ENCODE peak calls at places on chromosome 9, in four cellular contexts. B, N, L and R are unnamed samples.

GRCh38 chr9:124812401-124813016 is 35.6 kb downstream of the OLFML2A start:
- DNase-seq in B (no peak), N (no peak), L (peak), R (no peak)

GRCh38 chr9:36868591-36869282 is 165.3 kb downstream of the PAX5 start:
- DNase-seq in B (no peak), N (no peak), L (no peak), R (no peak)

GRCh38 chr9:12684923-12685468 is 8.2 kb upstream of the TYRP1 start:
- DNase-seq in B (no peak), N (no peak), L (no peak), R (no peak)

GRCh38 chr9:75197521-75197920 is 109.2 kb downstream of the OSTF1 start:
- DNase-seq in B (no peak), N (no peak), L (no peak), R (no peak)

GRCh38 chr9:117034862-117035261 is 347.8 kb downstream of the TRIM32 start:
- DNase-seq in B (peak), N (no peak), L (no peak), R (no peak)

GRCh38 chr9:36431078-36431477 is 31.0 kb upstream of the RNF38 start:
- DNase-seq in B (no peak), N (no peak), L (no peak), R (no peak)

GRCh38 chr9:77672183-77672582 is 24.1 kb upstream of the GNA14 start:
- DNase-seq in B (no peak), N (no peak), L (no peak), R (no peak)

GRCh38 chr9:105132006-105132405 is 112.4 kb upstream of the SLC44A1 start:
- DNase-seq in B (no peak), N (no peak), L (no peak), R (no peak)

GRCh38 chr9:86843182-86843581 is 104.1 kb downstream of the GAS1 start:
- DNase-seq in B (peak), N (no peak), L (no peak), R (no peak)

GRCh38 chr9:22622823-22623222 is 176.2 kb downstream of the DMRTA1 start:
- DNase-seq in B (no peak), N (no peak), L (no peak), R (no peak)

GRCh38 chr9:100838857-100839256 is 189.7 kb upstream of the PLPPR1 start:
- DNase-seq in B (no peak), N (no peak), L (no peak), R (no peak)

GRCh38 chr9:103304797-103305196 is 309.7 kb downstream of the CYLC2 start:
- DNase-seq in B (no peak), N (no peak), L (no peak), R (no peak)

GRCh38 chr9:26145938-26146337 is 467.7 kb upstream of the TUSC1 start:
- DNase-seq in B (no peak), N (no peak), L (no peak), R (no peak)

GRCh38 chr9:20553750-20554149 is 68.5 kb downstream of the MLLT3 start:
- DNase-seq in B (no peak), N (no peak), L (no peak), R (no peak)

GRCh38 chr9:20550326-20550725 is 72.0 kb downstream of the MLLT3 start:
- DNase-seq in B (no peak), N (no peak), L (no peak), R (no peak)

GRCh38 chr9:20551835-20552234 is 70.5 kb downstream of the MLLT3 start:
- DNase-seq in B (no peak), N (no peak), L (peak), R (no peak)

GRCh38 chr9:20551236-20551635 is 71.1 kb downstream of the MLLT3 start:
- DNase-seq in B (no peak), N (no peak), L (no peak), R (no peak)

GRCh38 chr9:20552874-20553624 is 69.2 kb downstream of the MLLT3 start:
- DNase-seq in B (no peak), N (no peak), L (no peak), R (no peak)
- TF ChIP-seq CTCF in B (peak), N (peak), L (peak), R (no peak)

DNA sequence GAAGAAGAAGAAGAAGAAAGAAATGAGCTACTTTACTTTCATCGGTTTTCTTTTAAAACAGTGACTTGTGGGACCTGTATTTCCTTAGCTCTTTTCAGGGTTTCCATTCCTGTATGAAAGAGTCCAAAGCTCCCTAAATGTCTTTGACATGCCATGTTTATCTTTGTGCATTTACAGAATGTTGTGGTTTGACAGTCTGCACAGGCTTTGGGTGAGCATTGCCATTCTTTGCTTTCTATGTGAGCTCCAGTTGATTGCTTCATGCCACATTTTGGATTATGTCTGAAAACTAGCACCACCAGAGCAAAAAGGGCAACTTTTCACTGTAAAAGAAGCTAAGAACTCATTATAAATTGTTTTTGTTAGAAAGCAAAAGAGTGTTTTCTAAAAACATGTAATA is 733.4 kb downstream of the TLE4 start:
- DNase-seq in B (no peak), N (no peak), L (no peak), R (no peak)
- TF ChIP-seq CTCF in B (no peak), N (no peak), L (no peak), R (no peak)

DNA sequence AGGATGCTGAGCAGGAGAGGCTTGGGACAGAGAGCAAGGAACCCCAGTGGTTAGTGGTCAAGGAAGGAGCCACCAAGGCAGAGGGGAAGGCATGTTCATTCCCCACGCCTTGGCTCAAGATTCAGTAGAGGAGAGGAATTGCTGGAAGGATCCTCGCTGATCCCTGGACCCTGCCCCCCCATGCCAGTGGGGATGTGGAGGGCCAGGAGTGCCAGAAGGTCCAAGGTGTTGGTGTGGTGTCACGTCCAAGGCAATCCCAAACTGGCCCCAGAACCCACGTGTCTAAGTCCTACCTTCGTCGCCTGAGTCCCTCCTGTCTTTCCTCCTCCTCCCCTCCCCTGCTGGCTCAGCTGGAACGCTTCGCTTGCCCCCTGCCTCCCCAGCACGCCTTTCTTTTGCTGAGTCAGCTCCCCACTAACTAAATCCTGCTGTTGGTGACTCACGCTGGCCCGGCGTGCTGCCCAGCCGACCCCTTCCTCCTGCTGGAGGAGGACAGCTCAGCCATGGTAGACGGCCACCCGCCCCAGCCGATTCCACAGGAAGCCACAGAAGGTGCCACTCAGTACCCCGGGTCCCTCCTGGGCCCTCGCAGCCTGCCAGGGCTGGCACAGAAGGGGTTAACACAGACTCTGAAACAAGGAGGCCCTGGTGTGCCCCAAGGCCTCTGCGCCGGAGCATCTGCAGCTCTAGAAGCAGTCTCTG is 37.6 kb upstream of the ORM1 start:
- DNase-seq in B (no peak), N (no peak), L (no peak), R (no peak)
- TF ChIP-seq CTCF in B (peak), N (no peak), L (no peak), R (no peak)

GRCh38 chr9:31808770-31809169 is 575.7 kb upstream of the ACO1 start:
- DNase-seq in B (no peak), N (no peak), L (no peak), R (no peak)

GRCh38 chr9:31807574-31808256 is 576.7 kb upstream of the ACO1 start:
- DNase-seq in B (no peak), N (no peak), L (no peak), R (no peak)
- TF ChIP-seq CTCF in B (no peak), N (no peak), L (peak), R (no peak)